ENCODE peak calls at places on chromosomes 12 and 14, in nine cellular contexts. H is type B pancreatic cell; F is HuH-7.5; D is SW 1271; V is activated T-helper 1 cell treated with anti-CD3 and anti-CD28 coated beads, Interleukin-2, amount 50 U/mL, for 16 hours; U is mucosa of descending colon; E is mesenchymal stem cell; A is HT-29; P is fibroblast of pulmonary artery. M is an unnamed sample.

GRCh38 chr12:39764944-39765560 is 145.4 kb upstream of the ABCD2 start:
- DNase-seq in H (no peak), F (peak; percentile 10), D (no peak), V (no peak), U (no peak), E (peak; percentile 46), A (peak; percentile 25), P (peak; percentile 75), M (peak; percentile 60)

GRCh38 chr14:99081156-99081765 is 190.7 kb downstream of the BCL11B start:
- DNase-seq in H (no peak), F (no peak), D (no peak), V (no peak), U (no peak), E (no peak), A (no peak), P (no peak), M (no peak)

GRCh38 chr12:43968736-43969135 is 132.9 kb downstream of the TMEM117 start:
- DNase-seq in H (no peak), F (no peak), D (no peak), V (no peak), U (no peak), E (no peak), A (no peak), P (no peak), M (no peak)

GRCh38 chr12:2643736-2644135 is 151.0 kb upstream of the FKBP4 start:
- DNase-seq in H (no peak), F (no peak), D (no peak), V (no peak), U (no peak), E (no peak), A (no peak), P (no peak), M (no peak)

GRCh38 chr12:44749566-44749965 is 126.5 kb downstream of the NELL2 start:
- DNase-seq in H (no peak), F (no peak), D (no peak), V (no peak), U (no peak), E (no peak), A (no peak), P (no peak), M (no peak)

GRCh38 chr14:104282332-104283196 is 144.2 kb downstream of the KIF26A start:
- DNase-seq in H (peak; percentile 65), F (no peak), D (no peak), V (no peak), U (peak; percentile 75), E (no peak), A (no peak), P (no peak), M (no peak)

GRCh38 chr12:101490286-101490920 is 15.3 kb downstream of the SPIC start:
- DNase-seq in H (no peak), F (peak; percentile 67), D (no peak), V (no peak), U (no peak), E (peak; percentile 5), A (peak; percentile 65), P (peak; percentile 2), M (peak; percentile 46)

GRCh38 chr12:56751712-56752598 is at the start of gene PRIM1:
- DNase-seq in H (peak; percentile 90), F (peak; percentile 81), D (peak; percentile 57), V (peak; percentile 59), U (peak; percentile 90), E (peak; percentile 79), A (peak; percentile 93), P (peak; percentile 79), M (peak; percentile 70)

GRCh38 chr14:102906616-102907302 is 15.7 kb upstream of the AMN start:
- DNase-seq in H (no peak), F (no peak), D (no peak), V (no peak), U (peak; percentile 17), E (no peak), A (no peak), P (no peak), M (no peak)

GRCh38 chr12:111219440-111219839 is 149.5 kb downstream of the PHETA1 start:
- DNase-seq in H (no peak), F (no peak), D (no peak), V (no peak), U (no peak), E (no peak), A (no peak), P (no peak), M (no peak)

GRCh38 chr12:72313757-72314270 is 41.6 kb downstream of the TRHDE start:
- DNase-seq in H (no peak), F (no peak), D (no peak), V (no peak), U (no peak), E (peak; percentile 26), A (no peak), P (no peak), M (no peak)

GRCh38 chr14:103343905-103344797 is 10.1 kb downstream of the EIF5 start:
- DNase-seq in H (no peak), F (no peak), D (no peak), V (no peak), U (no peak), E (no peak), A (no peak), P (no peak), M (no peak)

GRCh38 chr14:42911642-42912041 is 1305.0 kb downstream of the LRFN5 start:
- DNase-seq in H (no peak), F (no peak), D (no peak), V (no peak), U (no peak), E (peak; percentile 9), A (peak; percentile 1), P (peak; percentile 31), M (no peak)